ENCODE peak calls at places on chromosomes 13 and 19, in eight cellular contexts. K is tibial artery, C is brain microvascular endothelial cell, S is coronary artery, Y is choroid plexus epithelial cell, H is fibroblast of pulmonary artery, U is uterus, A is Calu3. T is an unnamed sample.

GRCh38 chr19:2035590-2035991 is 15.5 kb downstream of the MKNK2 start:
- DNase-seq in K (no peak), C (no peak), S (no peak), Y (no peak), H (no peak), U (no peak), A (no peak), T (no peak)

GRCh38 chr19:32869369-32870153 is at the start of gene SLC7A9:
- DNase-seq in K (peak), C (no peak), S (no peak), Y (no peak), H (no peak), U (no peak), A (no peak), T (no peak)

GRCh38 chr13:30159446-30159839 is 147.9 kb downstream of the KATNAL1 start:
- DNase-seq in K (peak), C (peak), S (no peak), Y (peak), H (peak), U (no peak), A (no peak), T (no peak)

GRCh38 chr19:4732680-4733114 is 9.1 kb upstream of the DPP9 start:
- DNase-seq in K (no peak), C (no peak), S (no peak), Y (peak), H (peak), U (peak), A (peak), T (no peak)

GRCh38 chr13:32297206-32297605 is 18.0 kb downstream of the ZAR1L start:
- DNase-seq in K (no peak), C (no peak), S (no peak), Y (no peak), H (no peak), U (no peak), A (no peak), T (no peak)

GRCh38 chr13:24106429-24106828 is 54.1 kb upstream of the SPATA13 start:
- DNase-seq in K (no peak), C (no peak), S (no peak), Y (no peak), H (no peak), U (no peak), A (no peak), T (no peak)

GRCh38 chr13:74866151-74866550 is 615.8 kb downstream of the TBC1D4 start:
- DNase-seq in K (no peak), C (no peak), S (no peak), Y (no peak), H (peak), U (no peak), A (no peak), T (no peak)

GRCh38 chr13:113927661-113928581 is 46.0 kb downstream of the C13orf46 start:
- DNase-seq in K (peak), C (peak), S (peak), Y (peak), H (peak), U (peak), A (no peak), T (no peak)

GRCh38 chr13:46655727-46656180 is 102.8 kb downstream of the LRCH1 start:
- DNase-seq in K (no peak), C (no peak), S (no peak), Y (peak), H (peak), U (no peak), A (no peak), T (no peak)

GRCh38 chr19:5593963-5594255 is 26.2 kb upstream of the TINCR start:
- DNase-seq in K (no peak), C (no peak), S (no peak), Y (no peak), H (no peak), U (no peak), A (no peak), T (no peak)

GRCh38 chr13:110642291-110642981 is 27.1 kb downstream of the NAXD start:
- DNase-seq in K (no peak), C (no peak), S (no peak), Y (no peak), H (no peak), U (no peak), A (no peak), T (no peak)

GRCh38 chr13:33496336-33496735 is 210.8 kb upstream of the STARD13 start:
- DNase-seq in K (no peak), C (no peak), S (no peak), Y (no peak), H (no peak), U (no peak), A (no peak), T (no peak)

GRCh38 chr19:46616631-46617322 is 8.1 kb downstream of the PTGIR start:
- DNase-seq in K (no peak), C (no peak), S (no peak), Y (peak), H (peak), U (no peak), A (peak), T (no peak)

GRCh38 chr19:8215783-8216182 is 6.6 kb downstream of the CERS4 start:
- DNase-seq in K (no peak), C (no peak), S (no peak), Y (no peak), H (no peak), U (no peak), A (no peak), T (no peak)

GRCh38 chr13:42066542-42066941 is 18.1 kb downstream of the DGKH start:
- DNase-seq in K (no peak), C (peak), S (no peak), Y (peak), H (peak), U (no peak), A (no peak), T (no peak)

GRCh38 chr19:371501-372160 is 27.0 kb upstream of the MIER2 start:
- DNase-seq in K (no peak), C (no peak), S (peak), Y (peak), H (peak), U (no peak), A (no peak), T (no peak)

GRCh38 chr19:28727133-28727834 is 485.7 kb downstream of the UQCRFS1 start:
- DNase-seq in K (no peak), C (no peak), S (no peak), Y (peak), H (peak), U (no peak), A (no peak), T (no peak)

GRCh38 chr19:20928371-20928770 is 5.3 kb downstream of the ZNF85 start:
- DNase-seq in K (no peak), C (peak), S (no peak), Y (peak), H (peak), U (no peak), A (no peak), T (no peak)

GRCh38 chr19:38394488-38394887 is 6.0 kb downstream of the SPRED3 start:
- DNase-seq in K (no peak), C (peak), S (no peak), Y (peak), H (no peak), U (no peak), A (no peak), T (no peak)

GRCh38 chr13:113794086-113794485 is 35.1 kb downstream of the TMEM255B start:
- DNase-seq in K (peak), C (no peak), S (no peak), Y (no peak), H (no peak), U (no peak), A (no peak), T (no peak)

GRCh38 chr13:45786293-45786920 is 65.1 kb downstream of the SIAH3 start:
- DNase-seq in K (no peak), C (no peak), S (peak), Y (no peak), H (no peak), U (no peak), A (no peak), T (no peak)

GRCh38 chr13:109844396-109844795 is 58.0 kb upstream of the IRS2 start:
- DNase-seq in K (no peak), C (no peak), S (no peak), Y (peak), H (no peak), U (no peak), A (no peak), T (no peak)

GRCh38 chr13:112118451-112119064 is 51.6 kb downstream of the SOX1 start:
- DNase-seq in K (peak), C (no peak), S (peak), Y (no peak), H (no peak), U (no peak), A (no peak), T (no peak)

GRCh38 chr19:49858591-49858985 is 7.6 kb downstream of the PTOV1 start:
- DNase-seq in K (no peak), C (no peak), S (no peak), Y (no peak), H (no peak), U (no peak), A (no peak), T (no peak)

GRCh38 chr13:26019881-26020535 is 31.8 kb downstream of the SHISA2 start:
- DNase-seq in K (no peak), C (peak), S (no peak), Y (peak), H (peak), U (no peak), A (peak), T (no peak)

GRCh38 chr19:54298357-54299125 is 14.4 kb downstream of the LILRA5 start:
- DNase-seq in K (no peak), C (no peak), S (no peak), Y (no peak), H (no peak), U (no peak), A (no peak), T (no peak)

GRCh38 chr19:2242092-2242537 is 5.5 kb downstream of the SF3A2 start:
- DNase-seq in K (no peak), C (no peak), S (no peak), Y (no peak), H (no peak), U (no peak), A (no peak), T (no peak)

GRCh38 chr19:35226748-35227147 is 1.8 kb downstream of the FAM187B start:
- DNase-seq in K (no peak), C (no peak), S (no peak), Y (no peak), H (no peak), U (no peak), A (no peak), T (no peak)

GRCh38 chr19:50003810-50004419 is 21.3 kb downstream of the VRK3 start:
- DNase-seq in K (peak), C (peak), S (peak), Y (peak), H (peak), U (peak), A (peak), T (peak)

GRCh38 chr19:533485-534058 is 2.0 kb downstream of the CDC34 start:
- DNase-seq in K (no peak), C (no peak), S (no peak), Y (no peak), H (no peak), U (no peak), A (no peak), T (no peak)

GRCh38 chr19:9827325-9828238 is at the start of gene UBL5:
- DNase-seq in K (peak), C (peak), S (peak), Y (peak), H (peak), U (peak), A (peak), T (peak)

GRCh38 chr19:9819590-9819898 is 665 bp upstream of the FBXL12 start:
- DNase-seq in K (no peak), C (no peak), S (no peak), Y (no peak), H (no peak), U (no peak), A (no peak), T (no peak)

GRCh38 chr19:9828551-9829063 is 889 bp downstream of the UBL5 start:
- DNase-seq in K (no peak), C (no peak), S (no peak), Y (no peak), H (no peak), U (no peak), A (no peak), T (no peak)

GRCh38 chr19:9818734-9819589 is at the start of gene FBXL12:
- DNase-seq in K (peak), C (peak), S (peak), Y (peak), H (peak), U (peak), A (peak), T (peak)

GRCh38 chr19:9823816-9824215 is 3.9 kb upstream of the UBL5 start:
- DNase-seq in K (no peak), C (no peak), S (no peak), Y (no peak), H (no peak), U (no peak), A (no peak), T (no peak)
- TF ChIP-seq CTCF in K (no peak), C (no peak), S (no peak), Y (no peak), H (no peak), U (no peak), A (no peak), T (no peak)

DNA sequence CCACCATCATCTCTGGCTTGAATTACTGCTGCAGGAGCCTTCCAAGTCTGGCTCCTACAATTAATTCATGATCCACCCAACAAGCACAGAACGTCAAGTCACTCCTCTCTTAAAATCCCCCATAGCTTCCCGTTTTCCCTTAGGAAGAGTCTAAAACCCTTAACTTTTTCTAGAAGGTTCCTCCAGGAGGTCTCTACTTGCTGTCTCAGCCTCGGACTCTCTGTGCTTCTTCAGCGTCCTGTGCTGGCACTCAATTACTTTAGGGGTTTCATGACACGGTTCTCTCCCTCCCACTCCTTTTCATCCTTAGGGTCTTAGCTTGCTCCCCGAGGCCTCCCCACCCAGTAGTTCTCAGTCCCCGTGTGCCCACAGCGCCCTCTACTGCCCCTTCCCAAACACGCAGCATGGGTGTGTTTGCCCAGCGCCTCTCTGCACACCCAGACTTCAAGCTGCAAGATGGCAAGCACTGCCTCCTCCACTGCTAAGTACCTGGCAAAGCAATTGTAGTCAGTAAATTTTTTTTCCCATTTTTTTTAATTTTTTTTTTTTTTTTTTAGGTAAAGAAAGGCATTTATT is 25.8 kb upstream of the MAP3K10 start:
- DNase-seq in K (no peak), C (peak), S (no peak), Y (peak), H (peak), U (peak), A (peak), T (no peak)
- TF ChIP-seq CTCF in K (peak), C (peak), S (no peak), Y (peak), H (peak), U (no peak), A (peak), T (no peak)

GRCh38 chr13:98563071-98563470 is 13.8 kb downstream of the STK24 start:
- DNase-seq in K (peak), C (no peak), S (no peak), Y (peak), H (no peak), U (no peak), A (no peak), T (no peak)

GRCh38 chr13:98564204-98564603 is 12.7 kb downstream of the STK24 start:
- DNase-seq in K (peak), C (no peak), S (no peak), Y (no peak), H (no peak), U (no peak), A (no peak), T (no peak)

GRCh38 chr13:98565726-98566577 is 11.0 kb downstream of the STK24 start:
- DNase-seq in K (peak), C (no peak), S (no peak), Y (no peak), H (no peak), U (no peak), A (peak), T (no peak)

GRCh38 chr13:98570929-98571372 is 6.0 kb downstream of the STK24 start:
- DNase-seq in K (no peak), C (peak), S (no peak), Y (peak), H (no peak), U (peak), A (peak), T (no peak)

GRCh38 chr13:98567140-98567539 is 9.8 kb downstream of the STK24 start:
- DNase-seq in K (no peak), C (no peak), S (no peak), Y (no peak), H (no peak), U (no peak), A (no peak), T (no peak)
- TF ChIP-seq CTCF in K (no peak), C (no peak), S (no peak), Y (no peak), H (no peak), U (no peak), A (no peak), T (no peak)

GRCh38 chr13:51057001-51057400 is 54.1 kb downstream of the C13orf42 start:
- DNase-seq in K (no peak), C (no peak), S (no peak), Y (no peak), H (no peak), U (no peak), A (no peak), T (no peak)

GRCh38 chr13:51058461-51059167 is 52.5 kb downstream of the C13orf42 start:
- DNase-seq in K (no peak), C (peak), S (no peak), Y (peak), H (no peak), U (no peak), A (no peak), T (no peak)

GRCh38 chr13:51063909-51064308 is 47.2 kb downstream of the C13orf42 start:
- DNase-seq in K (no peak), C (no peak), S (no peak), Y (no peak), H (no peak), U (no peak), A (no peak), T (no peak)

GRCh38 chr13:51057931-51058330 is 53.1 kb downstream of the C13orf42 start:
- DNase-seq in K (no peak), C (no peak), S (no peak), Y (no peak), H (no peak), U (no peak), A (no peak), T (no peak)
- TF ChIP-seq CTCF in K (no peak), C (no peak), S (no peak), Y (no peak), H (no peak), U (no peak), A (no peak), T (no peak)

DNA sequence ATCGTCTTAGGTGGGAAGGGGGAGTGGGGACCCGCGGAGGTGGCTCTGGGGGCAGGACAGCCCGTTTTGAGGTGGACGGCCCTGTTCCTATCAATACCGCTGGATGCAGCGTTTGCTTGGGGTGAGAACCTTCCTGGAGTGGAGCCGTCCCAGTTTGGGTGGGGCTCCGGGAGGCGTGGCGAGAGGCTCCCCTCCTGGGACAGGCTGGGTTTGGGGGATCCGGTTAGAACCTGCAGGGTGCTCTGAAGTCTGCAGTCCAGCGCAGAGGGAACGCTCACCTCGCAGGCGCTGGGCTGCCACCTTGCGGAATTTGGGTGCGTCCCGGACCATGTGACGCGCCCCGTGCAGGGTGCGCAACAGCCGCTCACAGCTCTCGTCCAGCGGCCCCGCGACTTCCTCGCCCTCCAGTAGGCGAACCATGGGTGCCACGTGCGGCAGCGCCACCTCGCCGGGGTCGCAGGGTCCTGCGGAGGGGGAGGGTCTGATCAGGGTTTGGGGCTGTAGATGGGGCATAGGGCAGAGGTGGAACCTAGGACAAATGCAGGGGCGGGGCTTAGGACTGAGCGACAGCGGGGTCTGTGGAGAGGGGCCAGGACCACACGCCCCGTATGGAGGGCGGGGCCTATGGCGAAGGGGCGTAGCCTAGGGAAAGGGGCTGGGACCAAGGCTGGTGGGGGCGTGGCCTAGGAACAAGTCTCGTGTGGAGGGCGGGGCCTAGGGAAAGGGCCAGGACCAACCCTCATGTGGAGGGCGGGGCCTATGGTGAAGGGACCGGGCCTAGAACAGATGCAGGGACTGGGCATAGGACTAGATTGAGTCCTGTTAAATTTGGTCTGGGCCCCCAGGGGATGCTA is 13.8 kb downstream of the SH2D3A start:
- DNase-seq in K (peak), C (peak), S (peak), Y (peak), H (peak), U (peak), A (peak), T (no peak)
- TF ChIP-seq CTCF in K (peak), C (peak), S (no peak), Y (peak), H (peak), U (peak), A (no peak), T (peak)

DNA sequence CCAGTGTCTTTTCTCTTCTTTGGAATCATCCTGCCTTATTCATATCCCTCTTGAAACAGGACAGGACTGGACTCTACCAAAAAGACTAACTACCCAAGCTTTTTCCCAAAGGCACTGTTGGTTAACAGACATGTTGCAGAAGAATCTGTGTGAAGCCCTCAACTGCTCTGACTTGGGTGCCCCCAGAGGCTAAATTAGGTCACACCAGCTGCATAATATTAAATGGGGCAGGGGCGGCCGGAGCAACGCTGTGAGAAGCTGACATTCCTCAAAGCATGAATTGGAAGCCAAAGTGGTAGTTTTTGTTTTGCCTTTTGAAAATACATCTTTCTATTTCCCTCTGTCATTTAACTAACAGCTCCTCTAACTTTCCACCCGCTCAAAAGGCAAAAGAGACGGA is 185.9 kb downstream of the LHFPL6 start:
- DNase-seq in K (no peak), C (no peak), S (no peak), Y (no peak), H (peak), U (no peak), A (no peak), T (no peak)
- TF ChIP-seq CTCF in K (no peak), C (peak), S (no peak), Y (peak), H (peak), U (no peak), A (no peak), T (peak)

T was measured in ascending aorta.